ENCODE peak calls at places on chromosomes 12 and 14, in seven cellular contexts. Z is HEK293T, D is H1, P is WTC11, X is GM12878, R is K562, A is HepG2. Q is an unnamed sample.

GRCh38 chr12:124217508-124217981 is 77.3 kb upstream of the RFLNA start:
- DNase-seq in R (no peak), Z (no peak), X (no peak), D (no peak), A (no peak), P (no peak), Q (no peak)

GRCh38 chr14:22305563-22306127 is 283.4 kb downstream of the DAD1 start:
- DNase-seq in A (no peak), R (no peak), X (no peak), D (no peak), P (no peak), Z (no peak), Q (no peak)

GRCh38 chr12:54592316-54592715 is 3.9 kb upstream of the PPP1R1A start:
- DNase-seq in Z (no peak), P (no peak), X (no peak), R (no peak), D (no peak), A (no peak), Q (no peak)

GRCh38 chr14:77544571-77544970 is 46.0 kb upstream of the ISM2 start:
- DNase-seq in R (no peak), D (no peak), A (no peak), P (no peak), X (no peak), Z (no peak), Q (no peak)

GRCh38 chr12:46354111-46354798 is 18.3 kb downstream of the SLC38A2 start:
- DNase-seq in A (no peak), Z (no peak), P (no peak), R (peak; percentile 17), D (no peak), X (no peak), Q (no peak)

GRCh38 chr14:96146131-96146771 is 58.4 kb upstream of the BDKRB2 start:
- DNase-seq in X (no peak), P (no peak), D (peak; percentile 30), A (no peak), Z (no peak), R (no peak), Q (no peak)

GRCh38 chr14:32329146-32329545 is at the start of gene AKAP6:
- DNase-seq in R (no peak), D (no peak), P (no peak), X (no peak), Z (no peak), A (no peak), Q (no peak)

GRCh38 chr14:24058260-24058950 is 6.6 kb downstream of the CARMIL3 start:
- DNase-seq in R (no peak), Z (peak; percentile 85), D (peak; percentile 84), A (peak; percentile 89), P (peak; percentile 88), X (no peak), Q (no peak)

GRCh38 chr14:43135877-43136411 is 1371.1 kb downstream of the FSCB start:
- DNase-seq in R (no peak), Z (no peak), A (no peak), X (no peak), D (no peak), P (no peak), Q (no peak)

GRCh38 chr14:57502581-57503254 is 9.1 kb upstream of the CCDC198 start:
- DNase-seq in Z (no peak), P (no peak), X (no peak), A (no peak), R (no peak), D (no peak), Q (no peak)

GRCh38 chr14:22772725-22773124 is 6.2 kb downstream of the OXA1L start:
- DNase-seq in X (no peak), R (no peak), Z (no peak), A (no peak), D (no peak), P (no peak), Q (no peak)

GRCh38 chr14:98408713-98409112 is 863.3 kb downstream of the BCL11B start:
- DNase-seq in D (no peak), P (no peak), R (no peak), A (no peak), X (no peak), Z (no peak), Q (no peak)

GRCh38 chr12:91637789-91638624 is 455.4 kb upstream of the DCN start:
- DNase-seq in R (no peak), P (no peak), Z (no peak), A (no peak), X (no peak), D (no peak), Q (no peak)

GRCh38 chr12:132450391-132451171 is 39.4 kb upstream of the FBRSL1 start:
- DNase-seq in R (no peak), X (no peak), A (no peak), D (no peak), P (no peak), Z (no peak), Q (no peak)

GRCh38 chr14:70999117-70999516 is 91.9 kb downstream of the PCNX1 start:
- DNase-seq in P (no peak), D (no peak), Z (no peak), R (no peak), A (no peak), X (no peak), Q (no peak)

GRCh38 chr14:70988452-70988851 is 81.2 kb downstream of the PCNX1 start:
- DNase-seq in P (no peak), D (no peak), Z (peak; percentile 59), R (no peak), A (no peak), X (no peak), Q (no peak)

GRCh38 chr14:70995671-70996070 is 88.4 kb downstream of the PCNX1 start:
- DNase-seq in D (no peak), R (peak; percentile 9), A (peak; percentile 22), X (no peak), P (peak; percentile 33), Z (no peak), Q (no peak)

DNA sequence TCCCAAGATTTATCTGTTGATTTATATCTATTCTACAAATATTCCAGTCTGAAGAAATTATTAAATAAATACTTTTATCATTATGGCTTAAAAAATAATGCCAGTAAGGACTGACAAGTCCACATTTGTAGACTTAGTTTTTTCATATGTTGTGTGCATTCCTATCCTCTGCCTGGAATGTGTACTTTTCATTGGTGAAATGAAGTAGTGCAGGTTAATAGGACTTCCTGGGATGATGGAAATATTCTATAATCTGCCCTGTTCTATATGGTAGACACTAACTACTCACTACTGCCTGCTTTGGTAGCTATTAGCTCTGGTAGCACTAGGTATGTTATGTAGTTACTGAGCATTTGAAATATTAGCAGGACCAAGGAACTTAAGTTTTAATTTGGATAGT is 86.7 kb downstream of the PCNX1 start:
- DNase-seq in Z (no peak), X (no peak), D (no peak), R (no peak), A (no peak), P (no peak), Q (no peak)
- TF ChIP-seq SP1 in Z (no peak), X (no peak), D (no peak), R (no peak), A (no peak), P (no peak), Q (no peak)

DNA sequence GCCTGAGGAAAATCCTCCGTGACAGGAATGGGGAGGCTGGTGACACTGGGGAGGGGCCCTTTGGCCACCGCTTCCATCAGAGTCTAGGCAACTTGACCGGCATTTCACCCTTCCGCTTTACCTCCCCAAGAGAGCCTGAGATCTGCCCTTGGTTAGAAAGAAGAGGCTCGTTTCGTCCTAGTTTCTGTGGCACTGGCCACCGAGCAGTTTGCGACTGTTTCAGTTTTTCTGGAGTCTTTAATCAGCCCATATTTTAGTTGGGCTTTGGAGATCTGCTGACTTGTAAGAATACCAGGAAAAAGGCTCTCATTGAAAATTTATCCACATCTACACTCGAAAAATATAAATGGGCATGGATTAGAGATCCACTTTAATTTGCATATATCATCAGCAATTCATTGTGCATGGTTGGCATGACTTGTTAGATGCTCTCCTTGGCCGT is 414 bp upstream of the ANKS1B start:
- DNase-seq in D (no peak), R (no peak), P (no peak), A (no peak), Z (no peak), X (no peak), Q (no peak)
- TF ChIP-seq SP1 in D (no peak), R (no peak), P (no peak), A (no peak), Z (no peak), X (no peak), Q (no peak)

GRCh38 chr12:50220357-50221061 is 53.3 kb upstream of the CERS5 start:
- DNase-seq in X (peak; percentile 57), R (no peak), D (no peak), Z (no peak), P (no peak), A (no peak), Q (no peak)

GRCh38 chr12:50222275-50222783 is 55.2 kb upstream of the CERS5 start:
- DNase-seq in P (peak; percentile 31), R (peak; percentile 55), D (no peak), X (no peak), Z (peak; percentile 60), A (no peak), Q (peak; percentile 52)

GRCh38 chr12:50221228-50222008 is 54.2 kb upstream of the CERS5 start:
- DNase-seq in D (no peak), Z (peak; percentile 60), A (no peak), R (no peak), P (no peak), X (peak; percentile 53), Q (no peak)

GRCh38 chr12:50219544-50219943 is 52.4 kb upstream of the CERS5 start:
- DNase-seq in P (no peak), Z (no peak), D (no peak), R (no peak), X (no peak), A (no peak), Q (no peak)

DNA sequence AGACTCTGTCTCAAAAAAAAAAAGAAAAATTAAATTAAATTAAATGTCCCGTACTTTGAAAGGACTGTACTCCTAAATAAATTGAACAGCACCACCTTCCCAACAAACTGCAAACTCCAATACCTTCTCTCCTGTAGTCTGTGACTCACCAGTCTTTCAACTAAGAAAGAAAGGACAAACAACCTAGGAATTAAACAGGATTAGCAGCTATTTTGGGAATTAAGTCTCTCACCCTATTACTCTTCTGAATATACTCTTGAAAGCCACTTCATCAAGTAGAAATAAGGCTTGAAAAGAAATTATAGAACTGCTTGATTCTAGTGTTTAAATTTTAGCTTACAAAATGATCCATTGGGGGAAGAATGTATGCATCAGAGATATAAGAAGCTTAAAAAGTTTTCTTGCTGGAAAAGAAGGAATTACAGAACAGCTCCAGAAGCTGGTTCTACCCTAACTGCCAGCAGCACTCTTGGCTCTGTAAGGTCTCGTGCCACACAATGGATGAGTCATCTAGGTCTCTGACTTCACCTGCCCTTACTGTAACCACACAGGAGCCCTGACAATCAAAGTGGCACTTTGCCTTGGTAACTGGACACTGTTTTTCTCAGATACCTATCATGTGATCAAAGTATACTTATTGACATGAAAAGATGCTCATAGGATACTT is 57.0 kb upstream of the CERS5 start:
- DNase-seq in Z (no peak), P (no peak), D (no peak), X (no peak), R (no peak), A (peak; percentile 79), Q (peak; percentile 92)
- TF ChIP-seq SP1 in Z (no peak), P (no peak), D (no peak), X (peak; percentile 23), R (no peak), A (no peak), Q (peak; percentile 79)

DNA sequence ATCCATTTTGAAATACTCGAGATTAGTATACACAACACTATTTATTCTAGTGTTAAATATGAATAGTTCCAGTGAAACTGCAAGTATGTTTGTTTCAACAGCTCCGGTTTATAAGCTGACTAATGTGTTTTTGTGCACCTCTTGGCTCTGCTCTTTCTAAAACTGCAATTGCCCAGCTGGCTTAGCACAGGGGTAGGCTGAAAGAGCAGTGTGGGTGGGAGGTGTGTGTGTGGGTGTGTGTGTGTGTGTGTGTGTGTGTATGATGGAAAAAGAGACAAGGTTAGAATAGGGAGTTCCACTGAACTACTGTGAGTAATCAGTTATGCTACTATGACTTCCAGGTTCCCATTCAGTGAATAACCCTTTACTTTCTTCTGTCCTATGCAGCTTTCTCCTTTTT is 37.8 kb upstream of the DDHD1 start:
- DNase-seq in Z (no peak), X (no peak), R (no peak), P (no peak), D (no peak), A (no peak), Q (no peak)
- TF ChIP-seq SP1 in Z (no peak), X (no peak), R (no peak), P (no peak), D (no peak), A (no peak), Q (no peak)